ENCODE peak calls at places on chromosome 21, in five cellular contexts. S, X, T, M and H are unnamed samples.
A peak's percentile ranks its signal among the peaks of the same experiment; 100 is the strongest.

GRCh38 chr21:31363720-31364119 is 19.7 kb upstream of the TIAM1 start:
- DNase-seq in T (no peak), X (no peak), M (no peak), S (no peak), H (no peak)

GRCh38 chr21:17089121-17089520 is 423.7 kb upstream of the CXADR start:
- DNase-seq in S (no peak), X (no peak), M (no peak), T (no peak), H (no peak)

GRCh38 chr21:45747802-45748445 is 104.4 kb downstream of the PCBP3 start:
- DNase-seq in X (peak; percentile 30), T (no peak), M (peak; percentile 18), S (peak; percentile 38), H (peak; percentile 85)

GRCh38 chr21:31156662-31157061 is 118.4 kb upstream of the KRTAP19-8 start:
- DNase-seq in X (no peak), M (no peak), T (no peak), S (no peak), H (no peak)

GRCh38 chr21:35780983-35781382 is 279.3 kb downstream of the SETD4 start:
- DNase-seq in M (no peak), S (no peak), X (no peak), T (no peak), H (no peak)

GRCh38 chr21:28473530-28474225 is 519.0 kb downstream of the LTN1 start:
- DNase-seq in X (no peak), S (no peak), T (no peak), M (no peak), H (no peak)

GRCh38 chr21:45644041-45644906 is 749 bp downstream of the PCBP3 start:
- DNase-seq in S (no peak), M (no peak), X (no peak), T (peak; percentile 36), H (no peak)

GRCh38 chr21:33061233-33061632 is 8.7 kb upstream of the OLIG1 start:
- DNase-seq in S (no peak), X (no peak), T (no peak), M (no peak), H (no peak)

GRCh38 chr21:35256468-35256988 is 207.4 kb upstream of the RUNX1 start:
- DNase-seq in S (peak; percentile 58), X (peak; percentile 100), M (peak; percentile 89), T (peak; percentile 93), H (peak; percentile 35)

GRCh38 chr21:36545776-36546511 is 66.0 kb upstream of the CLDN14 start:
- DNase-seq in T (no peak), X (no peak), S (no peak), M (no peak), H (no peak)

GRCh38 chr21:45994086-45994661 is 12.6 kb downstream of the COL6A1 start:
- DNase-seq in M (no peak), T (no peak), S (no peak), X (no peak), H (no peak)

GRCh38 chr21:38325761-38326420 is 69.1 kb downstream of the KCNJ15 start:
- DNase-seq in X (no peak), M (no peak), T (no peak), S (no peak), H (no peak)
- H3K9me3 ChIP-seq in X (no peaks in the 10 kb centered on the region), M (no peaks in the 10 kb centered on the region), T (no peaks in the 10 kb centered on the region), S (no peaks in the 10 kb centered on the region), H (no peaks in the 10 kb centered on the region)

DNA sequence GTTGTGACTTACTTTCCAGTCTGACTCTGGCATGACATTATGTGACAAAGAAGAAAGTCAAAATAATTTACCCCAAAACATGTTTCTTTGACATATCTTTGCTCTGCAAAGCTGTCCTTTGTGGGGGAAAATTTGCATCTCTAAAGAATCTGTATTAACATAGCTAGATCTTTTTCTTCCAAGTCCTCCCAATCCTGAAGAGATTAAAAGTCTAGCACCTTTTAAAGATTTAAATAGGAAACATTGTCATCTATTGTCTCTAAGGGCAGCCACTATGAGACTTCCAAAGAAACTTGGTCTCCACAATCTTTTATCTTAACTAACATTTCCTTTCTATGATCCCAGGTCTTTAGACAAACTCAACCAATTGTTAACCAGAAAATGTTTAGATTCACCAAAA is 16.0 kb downstream of the LRRC3 start:
- DNase-seq in X (no peak), T (no peak), S (no peak), M (no peak), H (no peak)
- H3K27ac ChIP-seq in X (no peak overlapping the region), T (no peak overlapping the region), S (no peak overlapping the region), M (no peak overlapping the region), H (no peak overlapping the region)

GRCh38 chr21:42676799-42677198 is 23.4 kb downstream of the PDE9A start:
- DNase-seq in M (no peak), S (no peak), T (no peak), X (no peak), H (no peak)
- H3K4me1 ChIP-seq in M (peaks cover 23% of the 10 kb centered on the region), S (no peaks in the 10 kb centered on the region), T (no peaks in the 10 kb centered on the region), X (peaks cover 50% of the 10 kb centered on the region), H (peaks cover 42% of the 10 kb centered on the region)

GRCh38 chr21:38227401-38227800 is 29.4 kb upstream of the KCNJ15 start:
- DNase-seq in S (no peak), M (no peak), T (no peak), X (no peak), H (no peak)
- H3K9me3 ChIP-seq in S (peaks cover 61% of the 10 kb centered on the region), M (peaks cover 11% of the 10 kb centered on the region), T (peaks cover 4% of the 10 kb centered on the region), X (peaks cover 8% of the 10 kb centered on the region), H (peaks cover 46% of the 10 kb centered on the region)

DNA sequence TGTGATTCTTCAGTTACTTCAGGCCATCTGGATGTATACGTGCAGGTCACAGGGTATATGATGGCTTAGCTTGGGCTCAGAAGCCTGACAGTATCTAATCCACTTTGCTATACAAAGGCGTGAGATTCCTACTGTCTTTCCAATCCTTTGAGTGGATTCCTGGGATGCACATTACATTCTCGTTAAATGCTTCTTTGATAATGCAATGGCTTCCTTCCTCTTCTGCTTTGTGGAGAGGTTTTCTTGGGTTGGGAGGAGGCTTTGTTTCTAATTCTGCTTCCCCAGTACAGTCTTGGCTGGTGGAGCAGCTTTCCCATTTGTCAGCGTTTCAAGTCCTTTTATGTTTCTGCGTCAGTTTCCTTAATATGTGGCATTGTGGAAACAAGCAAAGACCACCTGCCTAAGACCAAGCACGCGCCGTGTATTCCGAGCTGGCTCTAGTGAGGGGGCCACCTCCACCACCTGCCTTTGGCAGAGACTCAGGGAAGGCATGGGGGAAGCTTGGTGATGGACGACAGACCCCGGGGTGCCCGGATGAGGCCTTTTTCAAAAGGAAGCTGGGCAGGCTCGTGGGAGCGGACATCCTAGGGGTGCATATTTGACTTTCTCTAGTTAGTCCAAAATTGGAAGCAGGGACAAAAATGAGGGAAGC is 72.7 kb downstream of the WDR4 start:
- DNase-seq in T (no peak), S (no peak), M (no peak), X (no peak), H (peak; percentile 35)
- H3K27ac ChIP-seq in T (no peak overlapping the region), S (no peak overlapping the region), M (no peak overlapping the region), X (no peak overlapping the region), H (no peak overlapping the region)

DNA sequence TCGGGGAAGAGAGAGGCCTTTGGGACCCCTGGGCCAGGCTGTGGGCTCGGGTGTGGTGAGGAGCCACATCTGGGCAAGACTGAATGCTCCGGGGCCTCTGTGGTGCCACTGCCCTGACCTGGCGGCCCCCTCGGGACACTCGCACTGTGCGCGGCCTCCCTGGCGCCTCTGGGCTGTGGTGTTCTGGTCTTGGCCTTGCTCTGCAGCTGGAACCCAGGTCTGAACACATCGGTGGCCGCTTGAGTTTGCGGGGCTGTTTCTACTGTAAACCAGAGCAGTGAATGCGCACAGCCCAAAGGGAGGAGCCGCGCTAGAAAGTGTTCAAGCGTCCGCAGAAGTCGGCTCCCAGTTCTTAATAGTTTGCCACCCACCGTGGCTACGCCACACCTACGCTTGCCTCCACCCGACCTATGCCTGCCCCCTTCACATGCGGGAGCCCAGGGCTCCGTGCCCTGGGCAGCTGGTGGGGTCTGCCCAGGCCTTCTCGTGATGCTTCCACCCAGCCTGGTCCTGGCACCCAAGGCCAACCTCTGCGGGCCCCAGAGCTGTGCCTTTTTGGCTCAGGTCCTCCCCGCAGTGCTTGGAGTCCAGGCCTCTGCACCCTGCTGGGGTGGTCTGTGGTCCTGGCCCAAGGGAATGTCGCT is 4.4 kb downstream of the PDE9A start:
- DNase-seq in S (no peak), M (no peak), T (no peak), X (no peak), H (no peak)
- H3K4me1 ChIP-seq in S (peaks cover 3% of the 10 kb centered on the region), M (peaks cover 19% of the 10 kb centered on the region), T (peaks cover 9% of the 10 kb centered on the region), X (peaks cover 21% of the 10 kb centered on the region), H (peaks cover 24% of the 10 kb centered on the region)

GRCh38 chr21:26756491-26757159 is 88.6 kb downstream of the ADAMTS1 start:
- DNase-seq in T (no peak), S (no peak), X (peak; percentile 79), M (no peak), H (no peak)

GRCh38 chr21:26758083-26758861 is 86.9 kb downstream of the ADAMTS1 start:
- DNase-seq in T (no peak), M (no peak), S (no peak), X (no peak), H (no peak)

GRCh38 chr21:26761174-26761915 is 83.9 kb downstream of the ADAMTS1 start:
- DNase-seq in T (no peak), X (no peak), M (no peak), S (no peak), H (no peak)

GRCh38 chr21:26754853-26755252 is 90.4 kb downstream of the ADAMTS1 start:
- DNase-seq in M (no peak), T (no peak), X (peak; percentile 54), S (no peak), H (no peak)

DNA sequence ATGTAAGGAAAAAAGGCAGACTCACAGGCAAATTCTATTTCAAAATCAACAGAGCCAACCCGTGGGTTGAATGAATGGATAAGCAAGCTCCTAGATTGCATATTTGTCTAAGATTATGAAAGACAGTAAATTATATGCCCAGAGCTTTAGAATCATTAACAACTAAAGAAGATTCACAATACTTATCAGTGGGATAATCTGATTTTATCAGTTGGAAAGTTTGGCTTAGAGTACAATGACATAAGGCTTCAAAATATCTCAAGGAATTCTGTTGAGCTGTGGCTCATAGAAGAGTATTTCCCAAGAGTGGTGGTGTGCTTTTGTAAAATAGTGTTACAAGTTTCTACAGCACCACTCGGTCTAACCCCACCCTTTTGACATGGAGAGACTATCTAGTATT is 85.5 kb downstream of the ADAMTS1 start:
- DNase-seq in M (no peak), X (no peak), S (no peak), T (no peak), H (no peak)
- H3K9me3 ChIP-seq in M (peaks cover 12% of the 10 kb centered on the region), X (no peaks in the 10 kb centered on the region), S (no peaks in the 10 kb centered on the region), T (no peaks in the 10 kb centered on the region), H (no peaks in the 10 kb centered on the region)

GRCh38 chr21:41613421-41613998 is 105.6 kb upstream of the TMPRSS2 start:
- DNase-seq in X (no peak), S (no peak), T (no peak), M (no peak), H (no peak)

GRCh38 chr21:41612674-41613250 is 104.8 kb upstream of the TMPRSS2 start:
- DNase-seq in M (no peak), T (peak; percentile 65), S (peak; percentile 50), X (peak; percentile 57), H (peak; percentile 59)

GRCh38 chr21:41615613-41616012 is 107.7 kb upstream of the TMPRSS2 start:
- DNase-seq in S (no peak), X (no peak), T (no peak), M (no peak), H (no peak)

GRCh38 chr21:41614456-41615010 is 106.6 kb upstream of the TMPRSS2 start:
- DNase-seq in M (no peak), X (no peak), T (no peak), S (no peak), H (no peak)

DNA sequence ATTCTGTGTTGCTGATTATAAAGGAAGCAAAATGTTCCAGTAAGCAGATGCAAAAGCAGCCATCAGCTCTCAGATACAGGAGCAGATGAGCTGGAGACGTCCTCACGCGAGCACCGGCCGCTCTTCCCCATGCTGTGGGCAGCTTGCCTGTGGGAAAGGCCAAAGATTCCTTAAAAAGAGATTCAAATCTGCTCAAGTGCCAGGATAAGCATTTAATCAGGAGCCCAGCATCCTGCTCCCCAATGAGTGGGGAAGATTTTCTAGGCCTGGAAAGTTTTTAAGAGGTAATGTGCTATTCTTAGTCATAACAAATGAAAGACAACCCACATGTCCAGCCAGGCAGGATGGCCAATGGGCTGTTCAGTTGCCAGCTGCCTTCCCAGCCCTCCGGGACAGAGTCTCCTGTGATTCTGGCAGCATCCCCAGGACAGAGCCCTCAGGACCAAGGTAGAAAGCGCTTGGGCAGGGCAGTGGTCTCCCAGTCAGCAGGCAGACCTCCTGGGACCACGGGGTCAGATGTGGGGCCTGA is 108.2 kb upstream of the TMPRSS2 start:
- DNase-seq in X (no peak), S (no peak), M (no peak), T (no peak), H (no peak)
- H3K27ac ChIP-seq in X (no peak overlapping the region), S (peak overlapping the region; percentile 50), M (no peak overlapping the region), T (no peak overlapping the region), H (no peak overlapping the region)